ENCODE peak calls at places on chromosomes 2 and 18, in four cellular contexts. A is KG1, B is T follicular helper cell, S is H9. V is an unnamed sample.
A peak's percentile ranks its signal among the peaks of the same experiment; 100 is the strongest.

GRCh38 chr18:24799720-24800119 is 339.3 kb downstream of the HRH4 start:
- DNase-seq in S (no peak), B (no peak), A (no peak), V (no peak)

GRCh38 chr18:9025104-9025838 is 77.2 kb upstream of the NDUFV2 start:
- DNase-seq in A (no peak), B (no peak), S (no peak), V (no peak)

GRCh38 chr2:39532933-39533332 is 95.8 kb upstream of the MAP4K3 start:
- DNase-seq in A (no peak), B (no peak), S (no peak), V (no peak)

GRCh38 chr18:34977787-34978532 is 63.3 kb upstream of the MAPRE2 start:
- DNase-seq in B (no peak), A (peak; percentile 7), S (peak; percentile 57), V (peak; percentile 7)

GRCh38 chr2:124911560-124911959 is 886.5 kb downstream of the CNTNAP5 start:
- DNase-seq in B (no peak), A (no peak), S (no peak), V (no peak)

GRCh38 chr2:134718956-134719814 is at the start of gene TMEM163:
- DNase-seq in B (no peak), S (peak; percentile 60), A (no peak), V (no peak)

GRCh38 chr2:179036353-179036905 is 13.5 kb downstream of the CCDC141 start:
- DNase-seq in A (no peak), B (no peak), S (no peak), V (no peak)

GRCh38 chr2:225337183-225337582 is 62.3 kb upstream of the NYAP2 start:
- DNase-seq in S (no peak), B (no peak), A (no peak), V (no peak)

GRCh38 chr2:173990970-173991819 is 26.0 kb upstream of the SP3 start:
- DNase-seq in A (no peak), S (no peak), B (no peak), V (no peak)